ENCODE peak calls at places on chromosomes 16 and 17, in seven cellular contexts. A is CD8-positive, alpha-beta T cell; D is thoracic aorta; F is mesenchymal stem cell; U is uterus; L is left ventricle myocardium inferior; R is CD8-positive, alpha-beta memory T cell. H is an unnamed sample.
A peak's percentile ranks its signal among the peaks of the same experiment; 100 is the strongest.

GRCh38 chr17:82932146-82933005 is 92.6 kb upstream of the ZNF750 start:
- DNase-seq in A (no peak), D (no peak), F (no peak), U (peak; percentile 11), L (peak; percentile 7), R (no peak), H (no peak)

GRCh38 chr16:20918486-20919239 is 18.1 kb downstream of the LYRM1 start:
- DNase-seq in A (no peak), D (no peak), F (peak; percentile 26), U (peak; percentile 67), L (peak; percentile 74), R (no peak), H (peak; percentile 72)

GRCh38 chr17:39167492-39167891 is 1.5 kb upstream of the ARL5C start:
- DNase-seq in A (no peak), D (no peak), F (no peak), U (no peak), L (peak; percentile 50), R (no peak), H (no peak)

GRCh38 chr17:33572615-33573014 is 279.5 kb upstream of the ASIC2 start:
- DNase-seq in A (no peak), D (no peak), F (peak; percentile 14), U (no peak), L (no peak), R (no peak), H (no peak)

GRCh38 chr17:39192901-39193300 is 4.6 kb downstream of the CACNB1 start:
- DNase-seq in A (no peak), D (no peak), F (no peak), U (no peak), L (no peak), R (no peak), H (no peak)

GRCh38 chr17:57555636-57556175 is 189.4 kb downstream of the CCDC182 start:
- DNase-seq in A (no peak), D (no peak), F (no peak), U (no peak), L (no peak), R (no peak), H (no peak)

GRCh38 chr16:72291531-72291981 is 119.6 kb upstream of the PMFBP1 start:
- DNase-seq in A (no peak), D (no peak), F (peak; percentile 89), U (no peak), L (no peak), R (no peak), H (no peak)

GRCh38 chr17:31202968-31203367 is 94.1 kb downstream of the OMG start:
- DNase-seq in A (no peak), D (no peak), F (no peak), U (no peak), L (no peak), R (no peak), H (no peak)

GRCh38 chr17:8621585-8621984 is 8.9 kb downstream of the MYH10 start:
- DNase-seq in A (no peak), D (no peak), F (peak; percentile 33), U (no peak), L (no peak), R (no peak), H (peak; percentile 66)

GRCh38 chr16:19808061-19808621 is 76.5 kb downstream of the GPRC5B start:
- DNase-seq in A (no peak), D (no peak), F (no peak), U (no peak), L (no peak), R (no peak), H (no peak)

GRCh38 chr17:60065136-60065535 is 13.6 kb downstream of the HEATR6 start:
- DNase-seq in A (no peak), D (no peak), F (peak; percentile 24), U (no peak), L (no peak), R (no peak), H (no peak)

GRCh38 chr16:20612551-20613470 is 36.6 kb upstream of the ACSM2B start:
- DNase-seq in A (no peak), D (peak; percentile 76), F (no peak), U (no peak), L (peak; percentile 66), R (no peak), H (peak; percentile 54)

GRCh38 chr17:6165806-6166205 is 95.6 kb downstream of the WSCD1 start:
- DNase-seq in A (no peak), D (no peak), F (no peak), U (no peak), L (no peak), R (no peak), H (no peak)

GRCh38 chr16:12801511-12802042 is 2.1 kb downstream of the CPPED1 start:
- DNase-seq in A (no peak), D (no peak), F (peak; percentile 80), U (no peak), L (no peak), R (no peak), H (peak; percentile 71)

GRCh38 chr17:5800646-5801045 is 216.3 kb upstream of the NLRP1 start:
- DNase-seq in A (no peak), D (no peak), F (peak; percentile 23), U (no peak), L (no peak), R (no peak), H (no peak)

GRCh38 chr16:20899503-20900298 is 457 bp downstream of the DCUN1D3 start:
- DNase-seq in A (peak; percentile 19), D (no peak), F (no peak), U (no peak), L (peak; percentile 21), R (peak; percentile 2), H (no peak)

GRCh38 chr16:71626858-71627213 is 852 bp downstream of the MARVELD3 start:
- DNase-seq in A (no peak), D (no peak), F (no peak), U (no peak), L (no peak), R (no peak), H (no peak)

GRCh38 chr17:83122834-83123233 is 43.4 kb downstream of the METRNL start:
- DNase-seq in A (no peak), D (no peak), F (no peak), U (no peak), L (no peak), R (no peak), H (peak; percentile 64)

GRCh38 chr17:18157354-18157985 is 26.2 kb upstream of the ALKBH5 start:
- DNase-seq in A (no peak), D (no peak), F (no peak), U (no peak), L (no peak), R (no peak), H (no peak)
- H3K4me3 ChIP-seq in A (no peak overlapping the region), D (peak overlapping the region; percentile 65), F (no peak overlapping the region), U (no peak overlapping the region), L (peak overlapping the region; percentile 66), R (no peak overlapping the region), H (peak overlapping the region; percentile 61)

GRCh38 chr17:49468827-49469385 is 26.2 kb upstream of the NGFR start:
- DNase-seq in A (no peak), D (no peak), F (no peak), U (no peak), L (no peak), R (no peak), H (no peak)

GRCh38 chr17:49472527-49472926 is 22.6 kb upstream of the NGFR start:
- DNase-seq in A (no peak), D (no peak), F (no peak), U (no peak), L (no peak), R (no peak), H (no peak)

GRCh38 chr17:49469831-49470568 is 25.1 kb upstream of the NGFR start:
- DNase-seq in A (no peak), D (no peak), F (peak; percentile 52), U (no peak), L (peak; percentile 24), R (no peak), H (no peak)

GRCh38 chr17:49471769-49472168 is 23.3 kb upstream of the NGFR start:
- DNase-seq in A (no peak), D (no peak), F (no peak), U (no peak), L (no peak), R (no peak), H (no peak)

DNA sequence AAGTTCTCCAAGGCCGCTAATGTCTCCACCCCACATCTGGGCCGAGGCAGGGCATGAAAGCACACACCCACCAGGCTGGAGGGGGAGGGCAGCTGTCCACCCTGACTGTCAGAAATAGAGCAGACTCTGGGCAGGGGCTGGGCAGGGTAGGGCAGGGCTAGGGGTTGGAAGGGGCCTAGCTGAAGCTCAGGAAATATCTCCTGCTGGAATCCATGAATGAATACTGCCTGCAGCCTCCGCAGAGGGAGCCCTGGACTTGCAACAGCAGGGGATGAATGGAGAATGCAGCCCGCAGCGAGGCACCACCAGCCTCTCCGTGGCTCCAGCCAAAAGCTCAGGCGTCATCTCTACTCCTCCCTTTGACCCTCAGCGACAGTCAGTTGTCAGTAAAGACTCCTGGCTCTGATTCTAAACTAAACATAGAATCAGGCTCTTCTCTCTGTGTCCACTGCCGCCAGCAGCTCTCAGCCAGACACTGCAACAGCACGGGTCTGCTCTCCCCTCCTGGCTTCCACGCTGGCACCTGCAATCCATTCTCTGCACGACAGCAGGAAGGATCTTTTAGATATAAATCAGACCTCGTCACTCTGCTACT is 23.9 kb upstream of the NGFR start:
- DNase-seq in A (no peak), D (no peak), F (peak; percentile 35), U (no peak), L (peak; percentile 46), R (no peak), H (no peak)
- H3K27me3 ChIP-seq in A (peaks cover 22% of the 10 kb centered on the region), D (peaks cover 7% of the 10 kb centered on the region), F (peaks cover 79% of the 10 kb centered on the region), U (no peaks in the 10 kb centered on the region), L (peaks cover 72% of the 10 kb centered on the region), R (peaks cover 36% of the 10 kb centered on the region), H (no peaks in the 10 kb centered on the region)

GRCh38 chr16:3606441-3606840 is 5.0 kb downstream of the SLX4 start:
- DNase-seq in A (no peak), D (no peak), F (no peak), U (no peak), L (no peak), R (no peak), H (peak; percentile 24)

GRCh38 chr16:3609895-3610697 is 1.3 kb downstream of the SLX4 start:
- DNase-seq in A (no peak), D (no peak), F (peak; percentile 8), U (no peak), L (no peak), R (no peak), H (no peak)

GRCh38 chr16:3607161-3607560 is 4.2 kb downstream of the SLX4 start:
- DNase-seq in A (no peak), D (no peak), F (no peak), U (no peak), L (no peak), R (no peak), H (no peak)

GRCh38 chr16:3608069-3608468 is 3.3 kb downstream of the SLX4 start:
- DNase-seq in A (no peak), D (no peak), F (no peak), U (no peak), L (no peak), R (no peak), H (no peak)

DNA sequence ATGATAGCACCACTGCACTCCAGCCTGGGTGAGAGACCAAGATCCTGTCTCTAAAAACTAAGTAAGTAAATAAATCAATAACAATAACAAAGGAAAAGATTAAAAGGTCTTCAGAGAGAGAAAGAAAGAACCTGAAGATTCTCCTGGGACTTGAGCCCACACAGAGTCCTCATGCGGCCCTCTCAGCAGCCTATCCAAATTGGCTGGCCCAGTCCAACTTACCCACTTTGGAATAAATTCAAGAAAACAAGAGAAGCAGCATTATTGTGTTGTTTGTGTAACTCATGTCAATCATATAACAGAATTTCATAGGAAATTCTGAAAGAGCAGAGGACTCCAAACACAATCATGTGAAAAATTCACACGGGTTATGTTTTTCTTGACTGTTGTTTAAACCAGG is 3.8 kb downstream of the SLX4 start:
- DNase-seq in A (no peak), D (no peak), F (no peak), U (no peak), L (no peak), R (no peak), H (no peak)
- H3K27ac ChIP-seq in A (no peak overlapping the region), D (no peak overlapping the region), F (no peak overlapping the region), U (no peak overlapping the region), L (no peak overlapping the region), R (no peak overlapping the region), H (no peak overlapping the region)

GRCh38 chr16:70438983-70439862 is at the start of gene ST3GAL2:
- DNase-seq in A (peak; percentile 94), D (peak; percentile 91), F (peak; percentile 95), U (peak; percentile 95), L (peak; percentile 96), R (peak; percentile 90), H (peak; percentile 97)
- H3K4me3 ChIP-seq in A (peak within 1 kb of the TSS; percentile 75), D (peak within 1 kb of the TSS; percentile 75), F (peak within 1 kb of the TSS; percentile 97), U (peak within 1 kb of the TSS; percentile 65), L (peak within 1 kb of the TSS; percentile 90), R (peak within 1 kb of the TSS; percentile 95), H (peak within 1 kb of the TSS; percentile 97)